ENCODE peak calls at places on chromosomes 4 and X, in seven cellular contexts. S is G401, Y is SHP77 treated with DMSO at 0.1 percent for 48 hours, A is kidney, R is midbrain, O is brain pericyte, C is tibial nerve. G is an unnamed sample.

GRCh38 chrX:133593531-133593930 is 178.2 kb upstream of the GPC4 start:
- DNase-seq in R (no peak), Y (no peak), A (no peak), S (no peak), O (no peak), C (no peak), G (no peak)

GRCh38 chr4:90616711-90617110 is 489.5 kb downstream of the CCSER1 start:
- DNase-seq in S (no peak), C (no peak), Y (no peak), R (no peak), A (no peak), O (no peak), G (no peak)

GRCh38 chr4:47662975-47663374 is 174.9 kb downstream of the CORIN start:
- DNase-seq in O (no peak), S (no peak), Y (no peak), A (no peak), R (no peak), C (no peak), G (no peak)

GRCh38 chrX:103330601-103331397 is 760 bp downstream of the TCEAL7 start:
- DNase-seq in C (no peak), A (no peak), Y (no peak), O (no peak), S (peak; percentile 63), R (peak; percentile 8), G (no peak)

GRCh38 chr4:84958434-84958833 is 8.1 kb downstream of the WDFY3 start:
- DNase-seq in S (no peak), R (no peak), Y (no peak), C (no peak), A (no peak), O (no peak), G (no peak)

GRCh38 chrX:103170216-103170615 is 44.7 kb upstream of the BEX4 start:
- DNase-seq in Y (no peak), O (no peak), C (no peak), R (no peak), A (no peak), S (no peak), G (no peak)

GRCh38 chrX:115378471-115378870 is 89.0 kb downstream of the LUZP4 start:
- DNase-seq in Y (no peak), O (no peak), A (no peak), S (no peak), R (no peak), C (no peak), G (no peak)

GRCh38 chrX:1389993-1390285 is 2.0 kb downstream of the SLC25A6 start:
- DNase-seq in C (no peak), O (no peak), A (no peak), Y (no peak), S (no peak), R (no peak), G (peak; percentile 51)

GRCh38 chr4:89829470-89830138 is 7.4 kb downstream of the SNCA start:
- DNase-seq in A (no peak), S (no peak), C (peak; percentile 47), O (no peak), Y (no peak), R (peak; percentile 82), G (no peak)

GRCh38 chr4:70892086-70892769 is 9.9 kb upstream of the MOB1B start:
- DNase-seq in C (peak; percentile 76), S (no peak), O (no peak), R (no peak), A (no peak), Y (no peak), G (no peak)

GRCh38 chr4:7805533-7806079 is 134.1 kb downstream of the AFAP1 start:
- DNase-seq in Y (no peak), R (no peak), C (no peak), S (no peak), O (no peak), A (peak; percentile 85), G (no peak)

GRCh38 chr4:55181606-55182005 is 56.2 kb upstream of the KDR start:
- DNase-seq in O (no peak), S (no peak), Y (no peak), A (no peak), R (no peak), C (no peak), G (no peak)

GRCh38 chr4:30714408-30715031 is 5.6 kb upstream of the PCDH7 start:
- DNase-seq in S (peak; percentile 13), C (peak; percentile 49), A (no peak), Y (no peak), O (no peak), R (peak; percentile 31), G (no peak)

GRCh38 chr4:148312996-148313490 is 129.2 kb downstream of the NR3C2 start:
- DNase-seq in R (no peak), C (no peak), O (no peak), Y (no peak), A (no peak), S (no peak), G (no peak)

GRCh38 chr4:173917255-173917960 is 366.1 kb downstream of the FBXO8 start:
- DNase-seq in A (no peak), C (no peak), R (peak; percentile 45), Y (no peak), O (no peak), S (peak; percentile 2), G (no peak)

GRCh38 chrX:67619253-67619652 is 75.4 kb downstream of the AR start:
- DNase-seq in A (no peak), S (no peak), Y (no peak), C (no peak), O (no peak), R (no peak), G (no peak)

GRCh38 chr4:100894339-100894870 is 376.6 kb upstream of the EMCN start:
- DNase-seq in R (no peak), C (no peak), O (no peak), A (no peak), S (peak; percentile 74), Y (no peak), G (no peak)

GRCh38 chr4:147349199-147349598 is 131.7 kb upstream of the EDNRA start:
- DNase-seq in R (no peak), Y (no peak), C (no peak), S (no peak), O (no peak), A (no peak), G (no peak)

GRCh38 chrX:102720237-102721168 is at the start of gene GPRASP3:
- DNase-seq in C (peak; percentile 72), O (peak; percentile 41), S (peak; percentile 86), R (peak; percentile 78), A (peak; percentile 92), Y (peak; percentile 28), G (no peak)

GRCh38 chr4:128461300-128462103 is 173.9 kb upstream of the PGRMC2 start:
- DNase-seq in R (no peak), Y (no peak), S (no peak), A (no peak), C (peak; percentile 32), O (peak; percentile 86), G (no peak)

GRCh38 chr4:8641931-8642650 is 49.5 kb downstream of the CPZ start:
- DNase-seq in C (no peak), O (no peak), A (peak; percentile 51), S (no peak), Y (no peak), R (no peak), G (peak; percentile 79)

GRCh38 chrX:136209016-136209738 is 42.0 kb downstream of the MAP7D3 start:
- DNase-seq in S (peak; percentile 60), C (peak; percentile 56), O (no peak), A (no peak), Y (no peak), R (no peak), G (no peak)

GRCh38 chr4:88937081-88937480 is 119.9 kb downstream of the FAM13A start:
- DNase-seq in C (no peak), R (no peak), O (no peak), S (no peak), Y (no peak), A (no peak), G (no peak)

GRCh38 chrX:40189018-40189417 is 91.3 kb upstream of the BCOR start:
- DNase-seq in A (no peak), Y (no peak), O (no peak), R (no peak), S (no peak), C (no peak), G (no peak)

GRCh38 chrX:32185160-32185559 is 1026.2 kb downstream of the DMD start:
- DNase-seq in C (no peak), S (no peak), A (no peak), O (no peak), R (no peak), Y (no peak), G (no peak)

GRCh38 chrX:134753185-134754008 is 95.1 kb upstream of the PLAC1 start:
- DNase-seq in A (no peak), O (no peak), Y (no peak), R (no peak), S (no peak), C (no peak), G (no peak)

GRCh38 chr4:85825937-85826678 is 351.2 kb downstream of the ARHGAP24 start:
- DNase-seq in S (peak; percentile 5), O (no peak), A (no peak), R (no peak), C (no peak), Y (peak; percentile 57), G (no peak)

GRCh38 chr4:127251423-127251822 is 381.3 kb upstream of the INTU start:
- DNase-seq in O (no peak), A (no peak), R (no peak), Y (no peak), S (no peak), C (no peak), G (no peak)

GRCh38 chr4:82589756-82590155 is 28.0 kb upstream of the TMEM150C start:
- DNase-seq in Y (no peak), O (no peak), R (no peak), C (no peak), S (no peak), A (no peak), G (no peak)

GRCh38 chr4:55673424-55673823 is 37.3 kb upstream of the NMU start:
- DNase-seq in O (no peak), A (no peak), S (no peak), Y (no peak), C (no peak), R (no peak), G (no peak)

GRCh38 chrX:129158505-129158904 is 364.8 kb downstream of the SMARCA1 start:
- DNase-seq in A (no peak), O (no peak), C (no peak), R (no peak), S (no peak), Y (no peak), G (no peak)

GRCh38 chr4:162931257-162931648 is 235.4 kb downstream of the NAF1 start:
- DNase-seq in O (no peak), R (no peak), Y (no peak), A (no peak), C (no peak), S (no peak), G (no peak)

GRCh38 chr4:7070729-7071511 is 3.1 kb upstream of the GRPEL1 start:
- DNase-seq in C (peak; percentile 84), Y (no peak), A (peak; percentile 89), O (no peak), R (peak; percentile 82), S (peak; percentile 86), G (no peak)

GRCh38 chrX:110180176-110180927 is 137.5 kb downstream of the AMMECR1 start:
- DNase-seq in Y (no peak), S (no peak), O (no peak), C (no peak), R (no peak), A (no peak), G (no peak)

GRCh38 chrX:85992811-85993229 is 54.5 kb downstream of the CHM start:
- DNase-seq in A (no peak), O (no peak), Y (no peak), R (no peak), C (no peak), S (peak; percentile 2), G (no peak)

GRCh38 chr4:1230971-1231636 is 17.8 kb downstream of the CTBP1 start:
- DNase-seq in Y (no peak), R (no peak), S (no peak), C (no peak), A (no peak), O (no peak), G (no peak)